ENCODE peak calls at places on chromosomes 1 and 21, in nine cellular contexts. U is heart left ventricle, E is neural crest cell, S is transverse colon, P is fibroblast of mammary gland, X is left ventricle myocardium inferior, T is pancreas, R is epithelial cell of esophagus, Q is Calu3. C is an unnamed sample.

GRCh38 chr1:68745006-68745405 is 248.1 kb upstream of the DEPDC1 start:
- DNase-seq in U (no peak), E (no peak), S (no peak), P (peak; percentile 1), X (no peak), T (no peak), R (no peak), Q (no peak), C (no peak)

GRCh38 chr1:56803561-56804156 is 15.5 kb downstream of the FYB2 start:
- DNase-seq in U (peak; percentile 15), E (peak; percentile 51), S (peak; percentile 56), P (peak; percentile 35), X (no peak), T (no peak), R (peak; percentile 53), Q (peak; percentile 74), C (peak; percentile 62)

GRCh38 chr1:28510350-28511223 is 4.7 kb downstream of the RCC1 start:
- DNase-seq in U (no peak), E (no peak), S (no peak), P (peak; percentile 64), X (no peak), T (no peak), R (peak; percentile 68), Q (no peak), C (no peak)

GRCh38 chr1:38677311-38677710 is 182.3 kb downstream of the RRAGC start:
- DNase-seq in U (no peak), E (no peak), S (no peak), P (no peak), X (no peak), T (no peak), R (no peak), Q (no peak), C (no peak)

GRCh38 chr1:200153277-200154055 is 126.0 kb downstream of the NR5A2 start:
- DNase-seq in U (no peak), E (no peak), S (no peak), P (no peak), X (no peak), T (no peak), R (no peak), Q (no peak), C (no peak)

GRCh38 chr1:2446861-2447260 is 29.2 kb upstream of the PLCH2 start:
- DNase-seq in U (no peak), E (no peak), S (no peak), P (no peak), X (no peak), T (no peak), R (no peak), Q (no peak), C (no peak)

GRCh38 chr1:228085287-228085926 is 2.9 kb downstream of the ARF1 start:
- DNase-seq in U (no peak), E (no peak), S (peak; percentile 50), P (peak; percentile 81), X (peak; percentile 21), T (peak; percentile 18), R (peak; percentile 64), Q (no peak), C (peak; percentile 90)

GRCh38 chr1:112410704-112411103 is 14.7 kb downstream of the CTTNBP2NL start:
- DNase-seq in U (no peak), E (no peak), S (no peak), P (no peak), X (no peak), T (no peak), R (no peak), Q (no peak), C (no peak)

GRCh38 chr1:245129811-245130210 is 25.0 kb upstream of the KIF26B start:
- DNase-seq in U (no peak), E (no peak), S (no peak), P (peak; percentile 57), X (no peak), T (no peak), R (no peak), Q (no peak), C (no peak)

GRCh38 chr1:70358921-70359564 is 4.5 kb upstream of the ANKRD13C start:
- DNase-seq in U (no peak), E (no peak), S (no peak), P (peak; percentile 41), X (no peak), T (no peak), R (peak; percentile 45), Q (no peak), C (peak; percentile 13)

GRCh38 chr1:115337633-115338456 is at the start of gene NGF:
- DNase-seq in U (peak; percentile 44), E (peak; percentile 15), S (no peak), P (peak; percentile 73), X (peak; percentile 60), T (no peak), R (peak; percentile 76), Q (no peak), C (peak; percentile 63)

GRCh38 chr21:16608209-16608830 is 878.5 kb downstream of the USP25 start:
- DNase-seq in U (no peak), E (no peak), S (no peak), P (peak; percentile 17), X (no peak), T (no peak), R (peak; percentile 49), Q (no peak), C (peak; percentile 25)

GRCh38 chr1:205048382-205048781 is 5.4 kb downstream of the CNTN2 start:
- DNase-seq in U (no peak), E (no peak), S (no peak), P (no peak), X (no peak), T (no peak), R (no peak), Q (no peak), C (no peak)

GRCh38 chr1:171126504-171126903 is 35.8 kb downstream of the FMO3 start:
- DNase-seq in U (no peak), E (no peak), S (no peak), P (peak; percentile 16), X (peak; percentile 55), T (no peak), R (peak; percentile 50), Q (no peak), C (no peak)

GRCh38 chr1:44283524-44284173 is 70.4 kb downstream of the DMAP1 start:
- DNase-seq in U (no peak), E (no peak), S (no peak), P (peak; percentile 8), X (no peak), T (peak; percentile 69), R (no peak), Q (no peak), C (no peak)

GRCh38 chr1:217506878-217507277 is 124.0 kb downstream of the GPATCH2 start:
- DNase-seq in U (no peak), E (no peak), S (no peak), P (peak; percentile 39), X (no peak), T (no peak), R (peak; percentile 91), Q (no peak), C (no peak)

GRCh38 chr1:226063362-226064167 is 1.0 kb downstream of the H3-3A start:
- DNase-seq in U (peak; percentile 56), E (peak; percentile 37), S (peak; percentile 53), P (peak; percentile 49), X (peak; percentile 43), T (peak; percentile 58), R (peak; percentile 41), Q (peak; percentile 30), C (peak; percentile 71)

GRCh38 chr1:222909586-222909985 is 94.7 kb downstream of the DISP1 start:
- DNase-seq in U (peak; percentile 40), E (no peak), S (no peak), P (peak; percentile 69), X (no peak), T (no peak), R (no peak), Q (no peak), C (peak; percentile 80)

GRCh38 chr1:210724768-210725167 is 396.1 kb downstream of the HHAT start:
- DNase-seq in U (no peak), E (no peak), S (no peak), P (no peak), X (no peak), T (no peak), R (no peak), Q (no peak), C (no peak)
- TF ChIP-seq CTCF in U (no peak), E (no peak), S (no peak), P (no peak), X (no peak), T (no peak), R (no peak), Q (no peak), C (no peak)

DNA sequence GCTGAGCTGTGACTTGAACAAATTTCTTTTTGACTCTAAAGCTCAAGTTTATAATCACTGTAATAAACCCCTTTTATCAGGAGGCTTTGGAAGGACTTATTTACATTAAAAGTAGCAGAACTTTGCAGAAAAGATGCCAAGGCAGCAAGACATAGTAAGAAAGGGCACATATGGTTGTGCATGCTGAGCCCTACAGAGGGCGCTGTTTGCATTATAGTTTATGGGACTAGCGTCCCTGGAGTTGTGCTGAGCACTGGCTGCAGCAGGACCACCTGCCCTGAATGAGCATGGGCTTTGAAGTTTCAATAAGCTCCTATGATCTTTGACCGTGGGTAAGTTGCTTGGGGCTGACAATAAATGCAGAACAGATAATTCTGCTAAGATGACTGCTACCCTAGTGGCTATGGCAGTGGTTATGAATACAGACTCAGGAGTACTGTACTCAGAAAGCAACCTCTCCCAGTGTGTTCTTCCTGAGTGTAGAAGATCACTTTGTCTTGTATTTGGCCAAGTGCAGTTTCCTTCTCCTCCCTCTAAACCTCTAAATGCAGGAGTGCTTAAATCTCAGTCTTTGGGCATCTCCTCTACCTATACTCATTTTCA is 45.4 kb upstream of the USP1 start:
- DNase-seq in U (no peak), E (peak; percentile 36), S (peak; percentile 18), P (peak; percentile 11), X (no peak), T (no peak), R (no peak), Q (peak; percentile 18), C (peak; percentile 12)
- TF ChIP-seq CTCF in U (peak; percentile 32), E (peak; percentile 67), S (peak; percentile 27), P (peak; percentile 53), X (peak; percentile 22), T (peak; percentile 14), R (peak; percentile 52), Q (peak; percentile 37), C (peak; percentile 51)

DNA sequence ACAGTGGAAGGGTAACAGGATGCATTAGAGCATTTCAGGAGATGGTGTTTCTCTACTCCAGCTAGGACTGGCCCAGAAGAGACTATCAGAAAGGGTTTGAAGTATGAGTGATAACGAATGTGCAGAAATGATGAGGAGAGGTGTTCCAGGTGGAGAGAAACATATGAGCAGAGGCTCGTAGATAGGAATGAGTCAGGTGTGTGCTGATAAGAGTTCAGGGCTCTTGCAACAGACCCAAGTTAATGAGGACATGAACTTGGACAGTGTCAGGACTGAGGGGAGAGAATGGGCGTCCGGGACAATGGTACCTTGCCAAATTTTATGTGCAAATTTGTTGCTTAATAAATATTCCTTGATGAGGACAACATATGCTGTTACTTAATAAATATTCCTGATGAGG is 183.9 kb upstream of the NFIA start:
- DNase-seq in U (no peak), E (no peak), S (no peak), P (no peak), X (no peak), T (no peak), R (no peak), Q (no peak), C (no peak)
- TF ChIP-seq CTCF in U (no peak), E (no peak), S (no peak), P (no peak), X (no peak), T (no peak), R (no peak), Q (no peak), C (no peak)

DNA sequence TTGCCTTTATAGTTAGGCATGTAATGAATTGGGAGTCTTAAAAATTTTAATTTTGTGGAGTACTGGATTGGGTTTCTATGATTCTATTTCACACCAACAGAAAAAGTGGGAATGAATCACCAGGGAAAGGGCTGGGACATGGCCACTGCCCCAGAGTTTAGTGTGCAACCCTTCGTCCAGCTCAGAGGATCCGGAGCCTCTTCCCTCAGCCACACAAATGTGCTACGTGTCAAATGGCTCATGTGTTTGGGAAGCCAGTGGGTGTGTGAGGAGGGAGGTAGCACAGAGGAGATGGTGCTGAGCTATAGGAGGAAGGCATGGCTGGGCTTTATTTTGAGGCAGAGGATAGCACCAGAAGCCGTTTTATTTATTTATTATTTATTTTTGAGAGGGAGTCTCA is 247.3 kb downstream of the SIPA1L2 start:
- DNase-seq in U (no peak), E (no peak), S (no peak), P (peak; percentile 28), X (no peak), T (no peak), R (no peak), Q (no peak), C (no peak)
- TF ChIP-seq CTCF in U (no peak), E (no peak), S (no peak), P (no peak), X (no peak), T (no peak), R (no peak), Q (no peak), C (no peak)